ENCODE peak calls at places on chromosomes 12 and 14, in five cellular contexts. One of them, this sample, is unnamed.

GRCh38 chr12:119181202-119181601 is 2.5 kb downstream of the HSPB8 start:
- DNase-seq in SK-N-SH: no peak
- DNase-seq in HepG2: no peak
- DNase-seq in HCT116: no peak
- DNase-seq in GM12878: no peak
- DNase-seq in this sample: no peak

GRCh38 chr14:30375280-30375892 is 183.6 kb upstream of the G2E3 start:
- DNase-seq in SK-N-SH: peak
- DNase-seq in HepG2: peak
- DNase-seq in HCT116: peak
- DNase-seq in GM12878: no peak
- DNase-seq in this sample: peak

GRCh38 chr12:4506870-4507269 is 31.8 kb upstream of the RAD51AP1 start:
- DNase-seq in SK-N-SH: no peak
- DNase-seq in HepG2: no peak
- DNase-seq in HCT116: no peak
- DNase-seq in GM12878: peak
- DNase-seq in this sample: no peak

GRCh38 chr12:104790296-104791125 is 167.6 kb downstream of the SLC41A2 start:
- DNase-seq in SK-N-SH: peak
- DNase-seq in HepG2: peak
- DNase-seq in HCT116: peak
- DNase-seq in GM12878: peak
- DNase-seq in this sample: peak

GRCh38 chr12:120866143-120866542 is 38.0 kb downstream of the SPPL3 start:
- DNase-seq in SK-N-SH: no peak
- DNase-seq in HepG2: no peak
- DNase-seq in HCT116: no peak
- DNase-seq in GM12878: no peak
- DNase-seq in this sample: no peak

GRCh38 chr14:77103475-77103874 is 5.4 kb downstream of the CIPC start:
- DNase-seq in SK-N-SH: no peak
- DNase-seq in HepG2: no peak
- DNase-seq in HCT116: no peak
- DNase-seq in GM12878: no peak
- DNase-seq in this sample: no peak

GRCh38 chr14:38121280-38121679 is 86.4 kb upstream of the SSTR1 start:
- DNase-seq in SK-N-SH: no peak
- DNase-seq in HepG2: no peak
- DNase-seq in HCT116: no peak
- DNase-seq in GM12878: no peak
- DNase-seq in this sample: no peak

GRCh38 chr12:29762637-29763300 is 21.0 kb downstream of the TMTC1 start:
- DNase-seq in SK-N-SH: no peak
- DNase-seq in HepG2: no peak
- DNase-seq in HCT116: no peak
- DNase-seq in GM12878: no peak
- DNase-seq in this sample: no peak

GRCh38 chr12:112967306-112967705 is 11.0 kb upstream of the OAS2 start:
- DNase-seq in SK-N-SH: no peak
- DNase-seq in HepG2: no peak
- DNase-seq in HCT116: no peak
- DNase-seq in GM12878: no peak
- DNase-seq in this sample: no peak

GRCh38 chr12:122977655-122978392 is 2.7 kb upstream of the ARL6IP4 start:
- DNase-seq in SK-N-SH: no peak
- DNase-seq in HepG2: no peak
- DNase-seq in HCT116: no peak
- DNase-seq in GM12878: no peak
- DNase-seq in this sample: no peak

GRCh38 chr12:116979109-116979508 is 68.4 kb downstream of the FBXW8 start:
- DNase-seq in SK-N-SH: peak
- DNase-seq in HepG2: no peak
- DNase-seq in HCT116: no peak
- DNase-seq in GM12878: no peak
- DNase-seq in this sample: no peak

GRCh38 chr14:55254581-55254980 is 16.6 kb upstream of the FBXO34 start:
- DNase-seq in SK-N-SH: no peak
- DNase-seq in HepG2: no peak
- DNase-seq in HCT116: no peak
- DNase-seq in GM12878: no peak
- DNase-seq in this sample: no peak
- TF ChIP-seq REST in SK-N-SH: no peak
- TF ChIP-seq REST in HepG2: no peak
- TF ChIP-seq REST in HCT116: no peak
- TF ChIP-seq REST in GM12878: no peak
- TF ChIP-seq REST in this sample: no peak

GRCh38 chr14:26282578-26282977 is 315.3 kb downstream of the NOVA1 start:
- DNase-seq in SK-N-SH: no peak
- DNase-seq in HepG2: no peak
- DNase-seq in HCT116: no peak
- DNase-seq in GM12878: no peak
- DNase-seq in this sample: no peak

GRCh38 chr14:26286066-26286791 is 311.6 kb downstream of the NOVA1 start:
- DNase-seq in SK-N-SH: no peak
- DNase-seq in HepG2: no peak
- DNase-seq in HCT116: no peak
- DNase-seq in GM12878: no peak
- DNase-seq in this sample: no peak

GRCh38 chr14:26290007-26290530 is 307.8 kb downstream of the NOVA1 start:
- DNase-seq in SK-N-SH: no peak
- DNase-seq in HepG2: no peak
- DNase-seq in HCT116: no peak
- DNase-seq in GM12878: no peak
- DNase-seq in this sample: no peak

GRCh38 chr14:26281280-26281998 is 316.4 kb downstream of the NOVA1 start:
- DNase-seq in SK-N-SH: no peak
- DNase-seq in HepG2: peak
- DNase-seq in HCT116: no peak
- DNase-seq in GM12878: no peak
- DNase-seq in this sample: peak

GRCh38 chr14:26286806-26287205 is 311.0 kb downstream of the NOVA1 start:
- DNase-seq in SK-N-SH: no peak
- DNase-seq in HepG2: no peak
- DNase-seq in HCT116: no peak
- DNase-seq in GM12878: no peak
- DNase-seq in this sample: no peak
- H2AFZ ChIP-seq in SK-N-SH: no peak
- H2AFZ ChIP-seq in HepG2: no peak
- H2AFZ ChIP-seq in HCT116: no peak
- H2AFZ ChIP-seq in GM12878: no peak
- H2AFZ ChIP-seq in this sample: peak

DNA sequence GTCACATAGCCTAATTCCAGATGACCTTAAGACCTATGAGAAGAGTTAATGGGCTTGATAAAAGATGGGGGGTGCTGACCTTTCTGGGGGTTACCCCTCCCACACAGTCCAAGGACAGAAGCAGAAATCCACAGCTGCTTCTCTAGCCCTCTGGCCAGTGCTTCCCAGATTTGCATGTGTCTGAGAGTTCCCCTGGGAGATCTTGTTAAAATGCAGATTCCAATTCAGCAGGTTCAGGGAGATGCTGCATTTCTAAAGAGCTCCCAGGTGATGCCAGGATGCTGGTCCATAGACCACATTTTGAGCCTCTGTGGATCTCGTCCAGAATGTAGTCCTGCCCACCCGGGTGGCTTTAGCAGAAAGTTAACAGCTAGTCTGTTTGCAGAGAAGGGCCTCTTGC is 82.1 kb downstream of the WSCD2 start:
- DNase-seq in SK-N-SH: peak
- DNase-seq in HepG2: no peak
- DNase-seq in HCT116: no peak
- DNase-seq in GM12878: no peak
- DNase-seq in this sample: peak
- TF ChIP-seq REST in SK-N-SH: no peak
- TF ChIP-seq REST in HepG2: no peak
- TF ChIP-seq REST in HCT116: no peak
- TF ChIP-seq REST in GM12878: no peak
- TF ChIP-seq REST in this sample: no peak

GRCh38 chr12:117980621-117981020 is 11.8 kb upstream of the KSR2 start:
- DNase-seq in SK-N-SH: no peak
- DNase-seq in HepG2: no peak
- DNase-seq in HCT116: no peak
- DNase-seq in GM12878: no peak
- DNase-seq in this sample: no peak

GRCh38 chr12:117985182-117985581 is 16.4 kb upstream of the KSR2 start:
- DNase-seq in SK-N-SH: no peak
- DNase-seq in HepG2: no peak
- DNase-seq in HCT116: peak
- DNase-seq in GM12878: no peak
- DNase-seq in this sample: no peak

GRCh38 chr12:117986705-117987469 is 18.1 kb upstream of the KSR2 start:
- DNase-seq in SK-N-SH: no peak
- DNase-seq in HepG2: no peak
- DNase-seq in HCT116: peak
- DNase-seq in GM12878: no peak
- DNase-seq in this sample: no peak

GRCh38 chr12:117977373-117977772 is 8.6 kb upstream of the KSR2 start:
- DNase-seq in SK-N-SH: no peak
- DNase-seq in HepG2: no peak
- DNase-seq in HCT116: no peak
- DNase-seq in GM12878: no peak
- DNase-seq in this sample: no peak

GRCh38 chr12:117981267-117981666 is 12.5 kb upstream of the KSR2 start:
- DNase-seq in SK-N-SH: no peak
- DNase-seq in HepG2: no peak
- DNase-seq in HCT116: no peak
- DNase-seq in GM12878: no peak
- DNase-seq in this sample: no peak
- H2AFZ ChIP-seq in SK-N-SH: no peak
- H2AFZ ChIP-seq in HepG2: no peak
- H2AFZ ChIP-seq in HCT116: no peak
- H2AFZ ChIP-seq in GM12878: no peak
- H2AFZ ChIP-seq in this sample: no peak

GRCh38 chr14:74140374-74140850 is 55.7 kb downstream of the LIN52 start:
- DNase-seq in SK-N-SH: peak
- DNase-seq in HepG2: no peak
- DNase-seq in HCT116: no peak
- DNase-seq in GM12878: no peak
- DNase-seq in this sample: peak
- TF ChIP-seq REST in SK-N-SH: no peak
- TF ChIP-seq REST in HepG2: no peak
- TF ChIP-seq REST in HCT116: no peak
- TF ChIP-seq REST in GM12878: no peak
- TF ChIP-seq REST in this sample: no peak

GRCh38 chr12:76178461-76178860 is 94.0 kb upstream of the NAP1L1 start:
- DNase-seq in SK-N-SH: no peak
- DNase-seq in HepG2: no peak
- DNase-seq in HCT116: no peak
- DNase-seq in GM12878: no peak
- DNase-seq in this sample: no peak
- H2AFZ ChIP-seq in SK-N-SH: no peak
- H2AFZ ChIP-seq in HepG2: no peak
- H2AFZ ChIP-seq in HCT116: no peak
- H2AFZ ChIP-seq in GM12878: no peak
- H2AFZ ChIP-seq in this sample: no peak

This sample was measured in GM23338.